ENCODE peak calls at places on chromosomes 4 and X, in seven cellular contexts. I is AG04449; J is bronchial epithelial cell; P is dorsolateral prefrontal cortex; C is uterus; D is CD4-positive, alpha-beta T cell; K is neural crest cell. X is an unnamed sample.

GRCh38 chrX:39819921-39820849 is 277.6 kb downstream of the BCOR start:
- DNase-seq in I (no peak), J (no peak), P (peak), C (no peak), D (no peak), K (no peak), X (no peak)

GRCh38 chr4:169159614-169160013 is 111.1 kb downstream of the SH3RF1 start:
- DNase-seq in I (peak), J (peak), P (no peak), C (no peak), D (no peak), K (no peak), X (no peak)

GRCh38 chr4:154973636-154974035 is 192.6 kb downstream of the RBM46 start:
- DNase-seq in I (no peak), J (peak), P (no peak), C (no peak), D (no peak), K (no peak), X (no peak)

GRCh38 chr4:7387925-7388324 is 46.8 kb downstream of the PSAPL1 start:
- DNase-seq in I (no peak), J (no peak), P (no peak), C (no peak), D (no peak), K (no peak), X (peak)

GRCh38 chr4:41438564-41438963 is 99.4 kb upstream of the LIMCH1 start:
- DNase-seq in I (no peak), J (peak), P (no peak), C (no peak), D (no peak), K (no peak), X (no peak)

GRCh38 chrX:68735266-68735665 is 87.8 kb downstream of the STARD8 start:
- DNase-seq in I (no peak), J (no peak), P (no peak), C (no peak), D (no peak), K (no peak), X (no peak)

GRCh38 chrX:129900054-129900453 is 5.9 kb upstream of the UTP14A start:
- DNase-seq in I (no peak), J (no peak), P (no peak), C (no peak), D (no peak), K (no peak), X (no peak)

GRCh38 chr4:48706741-48707140 is 73.3 kb downstream of the FRYL start:
- DNase-seq in I (no peak), J (no peak), P (no peak), C (no peak), D (no peak), K (no peak), X (no peak)

GRCh38 chr4:20311863-20312262 is 60.2 kb downstream of the SLIT2 start:
- DNase-seq in I (peak), J (no peak), P (no peak), C (no peak), D (no peak), K (no peak), X (no peak)

GRCh38 chrX:41921492-41922124 is 1.7 kb downstream of the CASK start:
- DNase-seq in I (no peak), J (peak), P (no peak), C (no peak), D (no peak), K (no peak), X (no peak)

GRCh38 chr4:187555174-187555573 is 440.4 kb upstream of the ZFP42 start:
- DNase-seq in I (no peak), J (no peak), P (no peak), C (no peak), D (no peak), K (no peak), X (no peak)

GRCh38 chr4:4564522-4564921 is 22.7 kb upstream of the STX18 start:
- DNase-seq in I (no peak), J (no peak), P (no peak), C (no peak), D (no peak), K (no peak), X (no peak)

GRCh38 chr4:2761035-2761923 is 5.1 kb upstream of the TNIP2 start:
- DNase-seq in I (no peak), J (peak), P (no peak), C (no peak), D (no peak), K (no peak), X (no peak)

GRCh38 chr4:38820329-38821061 is 15.9 kb upstream of the TLR1 start:
- DNase-seq in I (no peak), J (no peak), P (no peak), C (no peak), D (no peak), K (no peak), X (no peak)

GRCh38 chrX:129737921-129738320 is 858 bp upstream of the XPNPEP2 start:
- DNase-seq in I (no peak), J (peak), P (no peak), C (no peak), D (no peak), K (no peak), X (no peak)

GRCh38 chr4:21226637-21227538 is 526.6 kb downstream of the PACRGL start:
- DNase-seq in I (no peak), J (no peak), P (no peak), C (no peak), D (no peak), K (no peak), X (no peak)

GRCh38 chr4:155434904-155435303 is 58.1 kb upstream of the MAP9 start:
- DNase-seq in I (no peak), J (peak), P (no peak), C (no peak), D (no peak), K (no peak), X (no peak)

GRCh38 chrX:151870603-151871002 is 42.1 kb upstream of the MAGEA4 start:
- DNase-seq in I (peak), J (peak), P (no peak), C (no peak), D (no peak), K (no peak), X (no peak)

GRCh38 chr4:96845091-96845490 is 1005.2 kb downstream of the PDHA2 start:
- DNase-seq in I (no peak), J (no peak), P (no peak), C (no peak), D (no peak), K (no peak), X (no peak)

GRCh38 chrX:75276666-75277065 is 2.8 kb downstream of the UPRT start:
- DNase-seq in I (no peak), J (peak), P (no peak), C (no peak), D (no peak), K (no peak), X (no peak)

GRCh38 chr4:8461616-8462015 is 21.0 kb downstream of the TRMT44 start:
- DNase-seq in I (no peak), J (no peak), P (no peak), C (no peak), D (no peak), K (no peak), X (no peak)

GRCh38 chr4:124846306-124846705 is 133.8 kb upstream of the ANKRD50 start:
- DNase-seq in I (no peak), J (peak), P (no peak), C (no peak), D (no peak), K (no peak), X (no peak)

GRCh38 chr4:149113804-149114430 is 671.7 kb upstream of the NR3C2 start:
- DNase-seq in I (no peak), J (peak), P (no peak), C (no peak), D (no peak), K (no peak), X (no peak)

GRCh38 chr4:121562833-121563232 is 133.9 kb downstream of the ANXA5 start:
- DNase-seq in I (no peak), J (no peak), P (no peak), C (no peak), D (no peak), K (no peak), X (no peak)

GRCh38 chrX:20011608-20012007 is 20.7 kb upstream of the BCLAF3 start:
- DNase-seq in I (no peak), J (no peak), P (no peak), C (no peak), D (no peak), K (no peak), X (no peak)

GRCh38 chrX:13688772-13689518 is at the start of gene RAB9A:
- DNase-seq in I (no peak), J (peak), P (peak), C (peak), D (peak), K (peak), X (peak)

GRCh38 chrX:122241959-122242358 is 942.1 kb upstream of the GRIA3 start:
- DNase-seq in I (no peak), J (no peak), P (no peak), C (no peak), D (no peak), K (no peak), X (no peak)

GRCh38 chr4:40059362-40059761 is 2.7 kb downstream of the N4BP2 start:
- DNase-seq in I (no peak), J (peak), P (no peak), C (no peak), D (no peak), K (no peak), X (peak)

GRCh38 chr4:27930291-27930690 is 1069.7 kb downstream of the STIM2 start:
- DNase-seq in I (no peak), J (no peak), P (no peak), C (no peak), D (no peak), K (no peak), X (no peak)

GRCh38 chr4:143625632-143626031 is 74.8 kb downstream of the FREM3 start:
- DNase-seq in I (no peak), J (no peak), P (no peak), C (no peak), D (no peak), K (no peak), X (no peak)

GRCh38 chr4:143626134-143626859 is 74.2 kb downstream of the FREM3 start:
- DNase-seq in I (no peak), J (no peak), P (no peak), C (peak), D (no peak), K (no peak), X (no peak)
- TF ChIP-seq CTCF in I (no peak), J (no peak), P (no peak), C (no peak), D (no peak), K (no peak), X (no peak)

GRCh38 chr4:110638347-110638746 is 15.5 kb upstream of the PITX2 start:
- DNase-seq in I (no peak), J (no peak), P (no peak), C (no peak), D (no peak), K (no peak), X (no peak)

GRCh38 chr4:110639207-110640092 is 16.6 kb upstream of the PITX2 start:
- DNase-seq in I (no peak), J (no peak), P (no peak), C (no peak), D (no peak), K (no peak), X (no peak)

GRCh38 chr4:110636231-110636676 is 13.4 kb upstream of the PITX2 start:
- DNase-seq in I (no peak), J (no peak), P (no peak), C (no peak), D (no peak), K (no peak), X (no peak)

GRCh38 chr4:110636677-110637407 is 14.0 kb upstream of the PITX2 start:
- DNase-seq in I (peak), J (no peak), P (no peak), C (no peak), D (no peak), K (no peak), X (no peak)

DNA sequence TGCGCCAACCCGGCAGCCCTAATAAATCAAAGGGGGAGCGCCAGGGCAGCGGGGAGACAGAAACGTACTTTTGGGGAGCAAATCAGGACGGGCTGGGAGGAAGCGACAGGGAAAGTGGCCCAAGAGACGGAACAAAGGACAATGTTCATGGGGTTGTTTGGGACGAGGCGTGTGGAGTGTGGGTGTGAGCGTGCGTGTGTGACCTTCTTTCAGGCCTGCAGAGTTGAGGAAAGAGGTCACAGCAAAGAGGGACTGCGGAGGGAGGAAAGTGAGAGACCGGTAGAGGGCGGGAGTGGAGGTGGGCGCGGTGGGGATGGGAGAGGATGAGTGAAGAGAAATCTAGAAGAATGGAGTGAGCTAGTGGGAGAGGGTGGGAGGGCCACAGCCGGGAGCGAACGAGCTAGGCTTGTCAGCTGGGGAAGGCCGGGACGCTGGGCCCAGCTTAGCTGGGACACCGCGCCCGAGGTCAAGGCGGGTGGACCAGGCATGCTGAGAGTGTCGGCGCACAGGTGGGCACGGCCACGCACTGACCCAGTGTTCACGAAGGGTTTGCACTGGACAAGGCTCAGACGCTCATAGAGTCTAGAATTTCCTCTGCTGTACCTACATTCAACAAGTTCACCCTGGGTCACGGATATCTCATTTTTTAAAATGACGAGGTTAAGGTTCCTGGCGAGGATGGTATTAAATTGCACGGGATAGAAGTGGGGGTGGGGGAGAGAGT is 14.7 kb upstream of the PITX2 start:
- DNase-seq in I (no peak), J (no peak), P (no peak), C (no peak), D (no peak), K (no peak), X (no peak)
- TF ChIP-seq CTCF in I (peak), J (no peak), P (no peak), C (no peak), D (no peak), K (no peak), X (no peak)

DNA sequence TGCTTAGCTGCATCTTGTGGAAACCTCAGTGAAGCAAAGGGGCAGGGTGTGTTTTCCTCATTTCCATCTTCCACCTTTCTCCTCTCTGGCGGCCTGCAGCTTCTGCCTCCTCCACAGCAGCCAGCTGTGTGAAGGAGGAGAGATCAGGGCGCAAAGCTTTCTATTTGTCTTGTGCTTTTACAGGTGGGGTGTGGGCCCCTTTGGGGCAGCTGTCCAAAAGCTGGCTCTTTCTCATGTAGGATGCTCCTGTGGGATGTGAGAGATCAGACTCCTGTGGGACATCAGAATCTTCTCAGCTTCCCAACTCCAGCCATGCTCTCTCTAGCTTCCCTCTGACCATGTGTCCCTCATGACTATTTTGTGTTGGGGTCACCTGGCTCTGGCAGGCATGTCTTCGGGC is 227.1 kb downstream of the MID1 start:
- DNase-seq in I (no peak), J (no peak), P (no peak), C (no peak), D (no peak), K (no peak), X (no peak)
- TF ChIP-seq CTCF in I (no peak), J (no peak), P (no peak), C (no peak), D (no peak), K (no peak), X (no peak)

DNA sequence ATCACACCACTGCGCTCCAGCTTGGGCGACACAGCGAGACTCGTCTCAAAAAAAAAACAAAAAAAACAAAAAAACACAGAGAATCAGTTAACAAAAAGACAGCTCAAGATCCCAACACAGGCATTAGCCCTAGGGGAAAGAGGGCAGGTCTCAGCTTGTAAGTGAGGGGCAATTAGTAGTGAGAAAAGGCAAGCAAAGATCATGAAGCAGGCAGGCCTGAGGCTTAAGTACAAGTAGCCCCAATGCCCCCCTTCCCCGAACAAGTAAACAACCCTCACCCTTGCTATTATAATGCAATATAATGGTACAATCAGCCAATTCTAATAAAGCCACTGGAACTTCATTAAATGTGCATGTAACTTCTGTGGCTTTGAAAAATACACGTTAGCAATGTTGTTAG is 17.0 kb downstream of the ADGRA3 start:
- DNase-seq in I (no peak), J (peak), P (no peak), C (no peak), D (no peak), K (no peak), X (no peak)
- TF ChIP-seq CTCF in I (no peak), J (no peak), P (no peak), C (no peak), D (no peak), K (no peak), X (no peak)

GRCh38 chr4:71941001-71941400 is 90.8 kb upstream of the NPFFR2 start:
- DNase-seq in I (no peak), J (peak), P (no peak), C (no peak), D (no peak), K (peak), X (no peak)
- TF ChIP-seq CTCF in I (no peak), J (peak), P (no peak), C (no peak), D (no peak), K (peak), X (peak)

GRCh38 chrX:140087865-140088264 is 122.5 kb upstream of the CXorf66 start:
- DNase-seq in I (no peak), J (no peak), P (no peak), C (no peak), D (no peak), K (peak), X (no peak)

GRCh38 chrX:140088438-140088837 is 123.1 kb upstream of the CXorf66 start:
- DNase-seq in I (no peak), J (no peak), P (no peak), C (no peak), D (no peak), K (no peak), X (no peak)

GRCh38 chrX:140092121-140092520 is 126.8 kb upstream of the CXorf66 start:
- DNase-seq in I (no peak), J (no peak), P (no peak), C (no peak), D (no peak), K (no peak), X (no peak)

GRCh38 chrX:140090800-140091275 is 125.5 kb upstream of the CXorf66 start:
- DNase-seq in I (no peak), J (no peak), P (no peak), C (no peak), D (no peak), K (peak), X (no peak)

DNA sequence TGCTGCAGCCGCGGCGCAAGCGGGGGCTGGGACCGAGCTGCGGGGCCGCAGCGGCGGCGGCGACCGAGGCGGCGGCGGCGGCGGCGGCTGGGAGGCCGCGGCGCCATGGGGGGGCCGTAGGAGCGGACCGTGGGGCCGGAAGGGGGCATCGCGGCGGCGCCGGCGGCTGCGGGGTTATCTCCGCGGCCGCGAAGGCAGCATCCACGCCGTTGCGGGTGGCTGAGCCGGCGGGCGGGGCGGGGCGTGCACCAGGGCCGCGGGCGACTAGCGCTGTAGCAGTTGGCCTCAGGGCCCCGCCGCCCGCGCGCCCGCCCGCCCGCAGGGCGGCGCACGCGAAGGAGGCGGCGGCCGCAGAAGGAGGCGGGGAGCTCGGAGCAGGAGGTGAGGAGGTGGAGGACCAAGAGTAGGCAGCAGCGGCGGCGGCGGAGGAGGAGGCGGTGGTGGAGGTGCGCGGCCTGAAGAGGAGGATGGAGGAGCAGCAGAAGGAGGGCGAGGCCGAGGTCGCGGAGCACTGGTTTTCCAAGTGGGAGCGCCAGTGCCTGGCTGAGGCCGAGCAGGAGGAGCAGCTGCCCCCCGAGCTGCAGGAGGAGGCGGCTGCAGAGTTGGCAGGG is 126.1 kb upstream of the CXorf66 start:
- DNase-seq in I (no peak), J (no peak), P (peak), C (no peak), D (peak), K (peak), X (no peak)
- TF ChIP-seq CTCF in I (no peak), J (no peak), P (no peak), C (peak), D (no peak), K (no peak), X (no peak)

DNA sequence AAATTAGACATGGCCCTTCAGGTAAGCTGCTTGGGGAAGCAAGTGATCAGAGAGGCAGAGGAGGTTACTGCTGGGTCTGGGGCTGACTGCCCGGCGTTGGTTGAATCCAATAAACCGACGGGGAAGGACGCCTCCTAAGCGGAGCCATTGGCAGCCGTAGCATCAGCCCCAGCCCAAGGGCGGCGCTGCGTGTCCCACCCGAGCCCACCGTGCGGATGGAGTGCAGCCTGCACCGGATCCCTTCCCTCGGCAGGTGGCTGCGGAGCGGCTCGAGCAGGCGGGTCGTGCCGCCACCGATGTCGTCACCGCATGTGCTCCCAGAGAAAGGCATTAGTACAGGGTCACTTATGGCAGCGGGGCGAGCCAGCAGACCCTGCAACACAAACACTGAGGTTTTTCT is 82.1 kb downstream of the ALPK1 start:
- DNase-seq in I (no peak), J (no peak), P (no peak), C (no peak), D (no peak), K (peak), X (no peak)
- TF ChIP-seq CTCF in I (no peak), J (no peak), P (no peak), C (no peak), D (no peak), K (peak), X (peak)